ENCODE peak calls at places on chromosomes 1 and 21, in ten cellular contexts. F is fibroblast of the aortic adventitia, J is HCT116, C is GM12865, L is lower leg skin, K is Panc1, A is activated B cell treated with CpG ODN at 0.5 μM for 24 hours, M is bronchial epithelial cell, Y is GM06990, H is natural killer cell. X is an unnamed sample.

GRCh38 chr1:109468903-109469302 is 2.6 kb downstream of the SYPL2 start:
- DNase-seq in M (no peak), A (no peak), C (no peak), K (no peak), H (no peak), Y (no peak), L (no peak), F (no peak), J (no peak), X (no peak)

GRCh38 chr1:227738820-227739219 is 3.6 kb downstream of the SNAP47 start:
- DNase-seq in C (no peak), J (no peak), F (no peak), K (no peak), A (no peak), Y (no peak), H (no peak), M (no peak), L (no peak), X (no peak)

GRCh38 chr21:45909238-45909785 is 72.3 kb upstream of the COL6A1 start:
- DNase-seq in C (no peak), Y (no peak), J (no peak), L (no peak), F (no peak), K (no peak), A (no peak), M (no peak), H (no peak), X (no peak)

GRCh38 chr1:207628776-207629175 is 16.2 kb upstream of the CR1L start:
- DNase-seq in C (no peak), K (no peak), L (no peak), H (no peak), A (no peak), F (peak; percentile 59), J (no peak), Y (no peak), M (no peak), X (no peak)

GRCh38 chr1:227883641-227884301 is 64.0 kb downstream of the WNT9A start:
- DNase-seq in H (no peak), Y (no peak), A (no peak), L (peak; percentile 10), M (no peak), C (no peak), F (no peak), J (no peak), K (no peak), X (peak; percentile 3)

GRCh38 chr1:180845352-180845751 is 67.3 kb upstream of the KIAA1614 start:
- DNase-seq in A (no peak), J (no peak), C (no peak), M (no peak), H (no peak), K (no peak), L (no peak), Y (no peak), F (no peak), X (no peak)

GRCh38 chr1:1307261-1307907 is 346 bp downstream of the ACAP3 start:
- DNase-seq in F (peak; percentile 19), L (no peak), C (peak; percentile 35), H (peak; percentile 37), Y (no peak), J (no peak), A (no peak), M (no peak), K (no peak), X (no peak)

GRCh38 chr1:71414229-71414628 is 333.4 kb upstream of the ZRANB2 start:
- DNase-seq in Y (no peak), H (no peak), F (no peak), J (no peak), A (no peak), K (no peak), M (no peak), C (no peak), L (no peak), X (no peak)

DNA sequence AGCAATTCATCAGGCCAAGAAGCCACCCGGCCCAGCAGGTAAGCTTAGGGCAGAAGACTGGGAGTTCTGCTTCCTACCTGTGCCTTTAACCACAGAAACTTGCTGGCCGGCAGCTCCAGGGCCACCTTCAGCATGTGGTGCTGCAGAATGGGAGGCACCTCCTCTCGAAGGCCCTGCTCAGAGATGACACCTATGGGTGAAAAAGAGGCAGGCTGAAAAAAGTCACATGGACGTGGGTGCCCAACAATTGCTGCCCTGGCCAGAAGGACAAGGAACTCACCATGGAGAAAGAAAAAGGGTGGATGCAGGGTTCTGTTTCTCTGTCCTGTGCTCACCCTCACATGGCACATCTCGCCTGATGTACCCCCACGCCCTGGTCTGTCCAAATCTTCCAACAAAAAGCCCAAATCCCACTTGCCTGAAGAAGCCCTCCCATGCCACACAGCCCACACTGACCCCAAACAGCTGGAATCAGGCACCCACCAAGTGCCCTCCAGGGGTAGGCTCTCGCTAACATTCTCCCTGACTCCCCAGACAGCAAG is 33.0 kb downstream of the URB1 start:
- DNase-seq in A (no peak), F (no peak), K (no peak), Y (no peak), M (no peak), H (no peak), C (no peak), J (peak; percentile 6), L (no peak), X (no peak)
- TF ChIP-seq CTCF in A (no peak), F (peak; percentile 23), K (no peak), Y (peak; percentile 37), M (peak; percentile 57), H (no peak), C (peak; percentile 10), J (peak; percentile 60), L (no peak), X (no peak)

DNA sequence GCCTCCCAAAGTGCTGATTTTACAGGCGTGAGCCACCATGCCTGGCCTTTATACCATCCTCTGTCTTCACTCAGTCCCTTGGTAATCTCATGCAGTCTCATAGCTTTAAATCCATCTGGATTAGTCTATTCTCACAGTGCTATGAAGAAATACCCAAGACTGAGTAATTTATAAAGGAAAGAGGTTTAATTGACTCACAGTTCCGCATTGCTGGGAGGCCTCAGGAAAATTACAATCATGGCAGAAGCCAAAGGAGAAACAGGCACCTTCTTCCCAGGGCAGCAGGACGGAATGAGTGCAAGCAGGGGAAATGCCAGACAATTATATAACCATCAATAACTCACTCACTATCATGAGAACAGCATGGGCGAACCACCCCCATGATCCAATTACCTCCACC is 49.1 kb upstream of the CPLANE2 start:
- DNase-seq in K (no peak), L (no peak), H (no peak), F (no peak), J (no peak), M (no peak), A (no peak), C (no peak), Y (no peak), X (no peak)
- TF ChIP-seq CTCF in K (no peak), L (no peak), H (no peak), F (no peak), J (no peak), M (no peak), A (no peak), C (no peak), Y (no peak), X (no peak)

GRCh38 chr21:26845066-26845749 is at the start of gene ADAMTS1:
- DNase-seq in F (peak; percentile 96), J (no peak), A (no peak), L (peak; percentile 83), H (peak; percentile 61), C (no peak), Y (no peak), K (no peak), M (peak; percentile 47), X (peak; percentile 68)
- TF ChIP-seq CTCF in F (peak; percentile 20), J (no peak), A (no peak), L (no peak), H (no peak), C (no peak), Y (no peak), K (peak; percentile 8), M (no peak), X (no peak)

GRCh38 chr21:25871566-25871965 is 136.8 kb downstream of the GABPA start:
- DNase-seq in L (no peak), M (peak; percentile 21), C (peak; percentile 9), A (no peak), F (no peak), Y (no peak), K (no peak), H (no peak), J (no peak), X (no peak)
- TF ChIP-seq CTCF in L (no peak), M (peak; percentile 37), C (peak; percentile 19), A (no peak), F (peak; percentile 0), Y (peak; percentile 18), K (peak; percentile 33), H (no peak), J (peak; percentile 35), X (no peak)

GRCh38 chr1:179247923-179248322 is 18.4 kb upstream of the ABL2 start:
- DNase-seq in K (no peak), F (no peak), M (no peak), J (no peak), H (no peak), Y (no peak), A (no peak), L (no peak), C (no peak), X (no peak)

GRCh38 chr1:179252606-179253005 is 23.1 kb upstream of the ABL2 start:
- DNase-seq in A (no peak), Y (no peak), F (no peak), M (no peak), C (peak; percentile 6), K (no peak), H (no peak), L (no peak), J (no peak), X (no peak)

GRCh38 chr1:179253286-179253972 is 24.0 kb upstream of the ABL2 start:
- DNase-seq in J (no peak), M (no peak), C (no peak), A (no peak), K (no peak), L (no peak), Y (no peak), F (peak; percentile 50), H (no peak), X (no peak)

DNA sequence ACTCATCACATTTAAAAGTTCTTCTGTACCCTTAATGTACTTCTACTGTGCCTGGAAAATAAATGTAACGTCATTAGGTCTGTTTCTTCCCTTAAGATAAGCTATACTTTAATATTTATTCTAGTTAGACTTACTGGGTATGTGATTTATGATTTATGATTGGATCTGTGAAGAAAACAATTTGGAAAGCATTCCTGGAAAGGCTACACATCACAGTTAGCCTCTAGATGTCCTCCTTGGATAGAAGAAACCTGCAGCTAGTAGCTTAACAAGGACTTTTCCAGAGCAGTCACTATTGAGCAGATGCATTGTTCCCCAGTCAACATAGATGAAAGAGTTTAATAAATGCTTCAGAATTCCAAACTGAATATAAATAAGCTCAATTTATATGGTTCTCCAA is 22.2 kb upstream of the ABL2 start:
- DNase-seq in J (no peak), F (peak; percentile 79), C (peak; percentile 11), H (no peak), M (peak; percentile 49), K (peak; percentile 38), A (no peak), L (no peak), Y (no peak), X (peak; percentile 8)
- TF ChIP-seq CTCF in J (peak; percentile 28), F (peak; percentile 61), C (peak; percentile 5), H (no peak), M (peak; percentile 40), K (no peak), A (no peak), L (no peak), Y (no peak), X (peak; percentile 68)

X was measured in prostate gland.